ENCODE peak calls at places on chromosomes 2 and 18, in five cellular contexts. S, F, W, A and I are unnamed samples. For H3K4me1 and H3K9me3, the result is how much of the 10 kb centered on the place peaks cover.

GRCh38 chr2:144595279-144595678 is 75.4 kb upstream of the ZEB2 start:
- DNase-seq in S (no peak), F (peak), W (no peak), A (no peak), I (no peak)

GRCh38 chr2:202042444-202042843 is 8.8 kb downstream of the FZD7 start:
- DNase-seq in S (no peak), F (no peak), W (no peak), A (no peak), I (no peak)

GRCh38 chr18:45730832-45731545 is 7.0 kb downstream of the SLC14A1 start:
- DNase-seq in S (no peak), F (no peak), W (no peak), A (no peak), I (no peak)

GRCh38 chr2:2016912-2017311 is 272.6 kb upstream of the PXDN start:
- DNase-seq in S (no peak), F (no peak), W (no peak), A (no peak), I (no peak)

GRCh38 chr18:13500227-13500865 is 226.0 kb downstream of the FAM210A start:
- DNase-seq in S (no peak), F (no peak), W (peak), A (peak), I (no peak)

GRCh38 chr2:96396095-96396494 is 60.5 kb downstream of the NCAPH start:
- DNase-seq in S (no peak), F (no peak), W (no peak), A (no peak), I (no peak)

GRCh38 chr2:23620841-23621341 is 235.9 kb downstream of the KLHL29 start:
- DNase-seq in S (no peak), F (no peak), W (peak), A (no peak), I (no peak)

GRCh38 chr2:101949304-101949703 is 42.5 kb upstream of the IL1R2 start:
- DNase-seq in S (no peak), F (no peak), W (no peak), A (no peak), I (no peak)

GRCh38 chr18:79366177-79367094 is 29.3 kb upstream of the NFATC1 start:
- DNase-seq in S (no peak), F (no peak), W (no peak), A (no peak), I (no peak)

GRCh38 chr2:217363470-217363869 is 503.6 kb upstream of the TNP1 start:
- DNase-seq in S (no peak), F (no peak), W (no peak), A (no peak), I (no peak)

GRCh38 chr2:96730212-96730611 is 9.7 kb downstream of the LMAN2L start:
- DNase-seq in S (no peak), F (no peak), W (no peak), A (no peak), I (no peak)

GRCh38 chr2:45218931-45219339 is 209.7 kb upstream of the SIX2 start:
- DNase-seq in S (no peak), F (no peak), W (no peak), A (no peak), I (no peak)

GRCh38 chr2:75765798-75766197 is 55.1 kb upstream of the GCFC2 start:
- DNase-seq in S (no peak), F (no peak), W (no peak), A (no peak), I (no peak)

GRCh38 chr2:212327171-212327809 is 211.3 kb downstream of the ERBB4 start:
- DNase-seq in S (no peak), F (no peak), W (no peak), A (no peak), I (no peak)

GRCh38 chr2:188725981-188726380 is 248.2 kb upstream of the COL3A1 start:
- DNase-seq in S (no peak), F (no peak), W (no peak), A (no peak), I (no peak)

GRCh38 chr2:237073552-237073951 is 12.1 kb upstream of the COPS8 start:
- DNase-seq in S (no peak), F (no peak), W (no peak), A (no peak), I (no peak)

GRCh38 chr2:233074106-233074505 is 14.0 kb downstream of the INPP5D start:
- DNase-seq in S (peak), F (no peak), W (peak), A (no peak), I (no peak)

GRCh38 chr18:69216390-69216789 is 184.3 kb upstream of the DOK6 start:
- DNase-seq in S (no peak), F (no peak), W (no peak), A (no peak), I (no peak)

GRCh38 chr2:3492951-3493609 is 26.3 kb downstream of the ADI1 start:
- DNase-seq in S (no peak), F (no peak), W (no peak), A (peak), I (peak)

GRCh38 chr18:45850021-45850420 is 24.5 kb downstream of the SIGLEC15 start:
- DNase-seq in S (no peak), F (no peak), W (no peak), A (no peak), I (no peak)

GRCh38 chr2:110106642-110107041 is 9.0 kb downstream of the MALL start:
- DNase-seq in S (no peak), F (no peak), W (no peak), A (no peak), I (no peak)

GRCh38 chr2:204452464-204453023 is 92.7 kb upstream of the PARD3B start:
- DNase-seq in S (no peak), F (peak), W (no peak), A (peak), I (peak)

GRCh38 chr18:23380001-23380550 is 73.0 kb upstream of the RIOK3 start:
- DNase-seq in S (no peak), F (peak), W (no peak), A (no peak), I (no peak)

GRCh38 chr18:23380817-23381216 is 72.3 kb upstream of the RIOK3 start:
- DNase-seq in S (no peak), F (peak), W (no peak), A (no peak), I (no peak)

GRCh38 chr18:23373564-23373963 is 79.5 kb upstream of the RIOK3 start:
- DNase-seq in S (no peak), F (no peak), W (no peak), A (no peak), I (no peak)

GRCh38 chr18:23378470-23378764 is 74.7 kb upstream of the RIOK3 start:
- DNase-seq in S (no peak), F (no peak), W (no peak), A (no peak), I (no peak)

DNA sequence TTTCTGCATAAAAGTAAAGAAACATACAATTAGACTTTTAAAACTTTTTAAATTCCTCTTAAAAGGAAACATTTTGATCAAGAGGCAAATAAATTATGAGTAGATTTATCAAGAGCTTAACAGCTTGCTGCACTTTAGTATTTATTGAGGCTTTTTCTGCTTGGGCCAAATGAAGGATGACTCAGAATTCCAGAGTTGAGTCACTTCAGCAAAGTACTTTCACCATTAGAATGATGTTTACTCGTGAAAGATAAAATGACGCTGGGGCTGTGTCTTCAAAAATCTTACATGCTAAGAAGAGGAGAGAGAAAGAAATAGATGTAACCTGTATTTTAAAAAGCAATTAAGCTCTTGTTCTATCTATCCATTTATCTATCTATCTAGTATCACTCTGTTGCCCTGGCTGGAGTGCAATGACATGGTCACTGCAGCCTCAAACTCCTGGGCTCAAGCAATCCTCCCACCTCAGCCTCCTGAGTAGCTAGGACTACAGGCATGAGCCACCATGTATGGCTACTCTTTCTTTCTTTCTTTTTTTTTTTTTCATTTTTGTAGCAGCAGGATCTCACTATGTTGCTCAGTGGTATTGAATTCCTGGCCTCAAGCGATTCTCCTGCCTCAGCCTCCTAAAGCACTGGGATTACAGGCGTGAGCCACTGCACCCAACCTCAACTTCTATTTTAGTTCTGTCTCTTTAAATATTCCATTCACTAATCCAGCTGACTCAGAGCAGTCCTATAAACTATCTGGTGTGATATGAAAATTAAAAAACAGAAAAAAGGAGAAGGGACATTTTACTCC is 75.2 kb upstream of the RIOK3 start:
- DNase-seq in S (no peak), F (peak), W (no peak), A (no peak), I (no peak)
- H3K27ac ChIP-seq in S (no peak), F (no peak), W (peak), A (no peak), I (peak)

GRCh38 chr2:46984034-46984433 is 68.4 kb upstream of the MCFD2 start:
- DNase-seq in S (peak), F (no peak), W (no peak), A (no peak), I (no peak)
- H3K4me1 ChIP-seq in S (half or more), F (half or more), W (under half), A (under half), I (half or more)

GRCh38 chr2:228527481-228527880 is 346.0 kb upstream of the SPHKAP start:
- DNase-seq in S (no peak), F (no peak), W (no peak), A (no peak), I (no peak)

GRCh38 chr2:228533156-228533555 is 351.7 kb upstream of the SPHKAP start:
- DNase-seq in S (no peak), F (no peak), W (no peak), A (no peak), I (no peak)

GRCh38 chr2:228535396-228535795 is 353.9 kb upstream of the SPHKAP start:
- DNase-seq in S (peak), F (no peak), W (no peak), A (no peak), I (no peak)

GRCh38 chr2:228526687-228527086 is 345.2 kb upstream of the SPHKAP start:
- DNase-seq in S (no peak), F (no peak), W (no peak), A (no peak), I (no peak)

GRCh38 chr2:228532233-228532632 is 350.7 kb upstream of the SPHKAP start:
- DNase-seq in S (no peak), F (no peak), W (no peak), A (no peak), I (no peak)
- H3K9me3 ChIP-seq in S (under half), F (under half), W (under half), A (under half), I (under half)

GRCh38 chr2:55054476-55054875 is 4.2 kb upstream of the RTN4 start:
- DNase-seq in S (peak), F (no peak), W (no peak), A (no peak), I (no peak)

GRCh38 chr2:55050133-55050994 is at the start of gene RTN4:
- DNase-seq in S (peak), F (peak), W (peak), A (peak), I (peak)

GRCh38 chr2:55054076-55054475 is 3.8 kb upstream of the RTN4 start:
- DNase-seq in S (peak), F (no peak), W (no peak), A (no peak), I (no peak)

GRCh38 chr2:55051026-55051866 is 995 bp upstream of the RTN4 start:
- DNase-seq in S (peak), F (peak), W (no peak), A (peak), I (peak)

DNA sequence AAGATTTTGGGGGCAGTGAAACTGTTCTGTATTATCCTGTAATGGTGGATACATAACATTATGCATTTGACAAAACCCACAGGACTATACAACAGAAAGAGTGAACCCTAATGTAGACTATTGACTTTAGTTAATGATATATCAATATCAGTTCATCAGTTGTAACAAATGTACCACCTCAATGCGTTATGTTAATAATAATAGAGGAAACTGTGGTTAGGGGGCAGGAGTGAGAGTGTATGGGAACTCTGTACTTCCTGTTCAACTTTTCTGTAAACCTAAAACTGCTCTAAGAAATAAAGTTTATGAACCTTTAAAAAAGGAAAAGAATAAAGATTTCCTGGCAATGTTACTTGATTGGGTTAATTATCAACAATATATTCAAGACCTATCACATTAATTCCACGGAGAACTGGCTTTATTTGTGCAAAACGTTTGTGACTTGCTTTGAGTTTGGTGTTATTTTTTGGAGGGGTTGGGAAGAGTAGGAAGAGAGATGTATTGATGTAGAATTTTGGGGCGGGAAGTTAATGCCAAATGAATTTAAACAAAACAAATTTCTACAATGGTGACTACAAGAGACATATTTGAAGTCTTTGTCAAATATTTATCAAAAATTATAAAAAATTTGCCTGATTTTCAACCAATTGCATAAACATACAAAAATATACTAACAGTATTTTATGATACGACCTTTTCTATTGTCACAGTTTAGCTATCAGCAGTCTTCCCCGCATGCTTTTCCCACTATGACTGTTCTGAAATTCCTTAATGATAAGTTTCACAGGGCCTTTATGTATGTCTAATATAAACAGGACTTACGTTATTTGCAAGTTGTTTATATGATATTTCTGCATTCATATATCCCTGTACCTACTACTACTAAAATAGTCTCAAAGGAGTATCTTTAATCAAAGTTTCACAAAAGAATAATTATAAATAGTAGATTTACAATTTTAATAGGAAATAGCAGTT is 2.1 kb upstream of the RTN4 start:
- DNase-seq in S (peak), F (no peak), W (no peak), A (no peak), I (no peak)
- H3K27ac ChIP-seq in S (peak), F (peak), W (peak), A (peak), I (peak)

DNA sequence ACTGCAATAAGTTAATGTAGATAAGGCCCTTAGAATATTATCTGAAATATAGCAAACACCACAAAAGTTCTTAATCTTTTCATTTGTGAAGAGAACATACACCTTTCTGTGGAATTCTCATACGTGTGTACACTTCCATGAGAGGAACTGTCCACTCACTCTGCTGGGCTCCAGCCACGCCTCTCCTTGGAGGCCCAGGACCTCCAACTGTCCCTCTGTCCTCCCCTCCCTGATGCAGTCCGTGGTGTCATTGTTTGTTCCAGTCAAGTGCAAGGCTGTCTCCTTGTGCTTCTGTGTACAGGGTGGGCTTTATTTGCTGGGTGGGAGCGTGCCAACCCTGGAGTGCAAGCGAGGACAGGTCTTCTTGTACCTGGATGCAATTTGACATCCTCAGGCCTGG is 8.7 kb downstream of the RAB12 start:
- DNase-seq in S (no peak), F (no peak), W (no peak), A (no peak), I (no peak)
- H3K4me1 ChIP-seq in S (under half), F (under half), W (under half), A (half or more), I (under half)

DNA sequence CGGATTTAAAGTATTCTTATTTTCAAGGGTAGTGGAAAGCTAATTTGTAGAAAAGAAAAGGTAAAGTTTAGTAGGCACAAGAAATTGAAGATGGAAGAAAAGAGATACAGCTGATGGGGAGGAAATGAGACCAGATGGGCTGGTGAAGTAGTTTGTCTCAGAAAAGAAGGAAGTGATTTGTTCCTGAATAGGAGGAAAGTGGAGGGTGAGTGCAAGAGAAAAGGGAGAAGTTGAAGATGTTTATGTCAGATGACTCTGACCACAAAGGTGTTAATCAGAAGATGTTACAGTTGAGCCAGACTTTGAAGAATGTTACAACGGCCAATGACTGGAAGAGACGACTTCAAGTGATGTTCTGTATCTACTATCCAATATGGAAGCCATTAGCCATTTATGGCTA is 21.2 kb downstream of the ZSCAN30 start:
- DNase-seq in S (peak), F (no peak), W (no peak), A (no peak), I (no peak)
- H3K9me3 ChIP-seq in S (under half), F (under half), W (under half), A (under half), I (under half)

DNA sequence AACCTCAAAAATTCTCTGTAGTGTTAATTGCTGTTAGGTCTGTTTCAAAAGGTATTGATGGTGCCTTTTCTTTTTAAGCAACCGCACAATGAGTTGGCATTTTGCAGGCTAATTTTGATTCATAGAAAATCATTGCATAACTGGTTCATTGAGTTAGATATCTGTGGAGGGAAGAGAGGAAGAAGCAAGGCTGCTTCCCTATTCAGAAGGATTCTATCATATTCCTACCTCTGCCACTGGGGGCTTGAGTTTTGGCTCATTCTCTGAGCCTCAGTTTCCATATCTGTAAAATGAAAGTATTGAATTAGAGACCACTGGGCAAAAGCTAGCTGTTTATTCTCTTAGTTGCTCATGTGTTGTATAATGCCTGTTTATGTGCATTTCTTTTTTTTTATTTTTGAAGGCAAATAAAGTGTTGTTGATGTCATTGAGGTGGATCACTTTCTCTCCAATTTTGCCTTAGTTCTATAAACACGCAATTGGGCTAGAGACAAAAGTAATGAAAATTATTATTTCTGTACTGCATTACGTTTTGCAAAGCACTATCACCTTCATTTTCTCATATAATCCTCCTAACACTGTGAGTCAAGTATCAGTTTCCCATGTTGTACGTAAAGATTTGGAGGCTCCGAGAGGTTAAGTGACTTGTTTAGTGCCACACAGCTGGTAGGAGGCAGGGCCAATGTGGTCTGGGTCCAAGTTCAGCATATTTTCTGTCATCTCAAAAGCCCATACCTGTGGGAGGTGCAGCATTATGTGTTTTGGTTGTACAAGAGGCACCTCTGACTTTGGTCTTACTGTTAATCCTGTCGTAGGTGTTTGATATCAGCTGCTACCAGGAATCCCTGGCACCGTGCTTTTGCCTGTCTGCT is 5.9 kb downstream of the TRIB2 start:
- DNase-seq in S (no peak), F (no peak), W (no peak), A (no peak), I (no peak)
- H3K27ac ChIP-seq in S (no peak), F (no peak), W (peak), A (peak), I (peak)

GRCh38 chr18:32851936-32852335 is 79.1 kb upstream of the KLHL14 start:
- DNase-seq in S (no peak), F (no peak), W (no peak), A (no peak), I (no peak)

GRCh38 chr18:32848836-32849235 is 76.0 kb upstream of the KLHL14 start:
- DNase-seq in S (no peak), F (no peak), W (no peak), A (no peak), I (no peak)

DNA sequence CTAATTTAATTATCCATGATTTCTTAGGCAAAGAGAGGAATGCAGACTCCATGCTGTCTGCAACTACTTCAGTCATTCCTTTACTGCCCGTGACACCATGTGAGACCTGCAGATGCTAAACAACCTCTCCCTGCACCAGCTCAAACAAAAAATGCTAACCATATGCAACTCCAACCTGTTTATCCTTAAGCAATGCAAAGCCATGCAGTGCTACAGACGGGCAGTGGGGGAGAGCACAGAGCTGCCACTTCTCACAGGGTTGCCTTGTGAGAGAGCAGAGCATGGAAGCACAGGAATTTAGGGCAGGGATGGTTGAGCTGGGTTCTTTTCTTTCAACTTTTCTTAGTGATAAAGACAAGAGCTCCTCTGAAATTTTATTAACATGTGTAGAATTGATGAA is 74.9 kb upstream of the KLHL14 start:
- DNase-seq in S (no peak), F (no peak), W (no peak), A (no peak), I (no peak)
- H3K4me1 ChIP-seq in S (under half), F (under half), W (under half), A (under half), I (under half)